ENCODE peak calls at places on chromosomes 11 and 22, in ten cellular contexts. P is activated T-cell treated with anti-CD3 and anti-CD28 coated beads, Interleukin-2, amount 50 U/mL, for 72 hours; D is H9; F is iris pigment epithelial cell; J is stimulated activated CD4-positive, alpha-beta T cell treated with anti-CD3 and anti-CD28 coated beads, Interleukin-4, amount 100 ng/mL, for 1 hour; Y is HuH-7.5; Q is left colon; S is activated naive CD8-positive, alpha-beta T cell treated with anti-CD3 and anti-CD28 coated beads, Interleukin-2, amount 50 U/mL, for 16 hours; U is cardiac muscle cell; B is Caki2. M is an unnamed sample.

GRCh38 chr22:44085743-44086741 is 61.9 kb downstream of the PARVB start:
- DNase-seq in P (peak), D (peak), F (peak), J (no peak), Y (peak), Q (peak), S (no peak), U (peak), B (peak), M (no peak)

GRCh38 chr22:49566141-49566541 is 261.5 kb downstream of the BRD1 start:
- DNase-seq in P (no peak), D (peak), F (no peak), J (no peak), Y (no peak), Q (no peak), S (no peak), U (no peak), B (no peak), M (no peak)

GRCh38 chr11:63768232-63769043 is at the start of gene ZFTA:
- DNase-seq in P (peak), D (peak), F (peak), J (peak), Y (peak), Q (peak), S (peak), U (peak), B (peak), M (peak)

GRCh38 chr11:46393231-46393616 is 1.6 kb upstream of the CHRM4 start:
- DNase-seq in P (no peak), D (no peak), F (no peak), J (no peak), Y (no peak), Q (no peak), S (no peak), U (no peak), B (no peak), M (no peak)

GRCh38 chr11:117911694-117912093 is 17.5 kb downstream of the TMPRSS13 start:
- DNase-seq in P (no peak), D (peak), F (no peak), J (no peak), Y (no peak), Q (no peak), S (no peak), U (no peak), B (no peak), M (peak)

GRCh38 chr22:35930933-35931332 is 97.7 kb downstream of the RBFOX2 start:
- DNase-seq in P (no peak), D (no peak), F (peak), J (no peak), Y (peak), Q (no peak), S (no peak), U (peak), B (peak), M (no peak)

GRCh38 chr11:117315285-117316196 is 515 bp downstream of the BACE1 start:
- DNase-seq in P (peak), D (no peak), F (no peak), J (peak), Y (no peak), Q (no peak), S (no peak), U (peak), B (no peak), M (peak)

GRCh38 chr11:89504270-89504669 is 13.1 kb upstream of the NOX4 start:
- DNase-seq in P (no peak), D (no peak), F (no peak), J (no peak), Y (no peak), Q (no peak), S (no peak), U (no peak), B (no peak), M (no peak)

GRCh38 chr22:40407831-40408717 is 37.7 kb downstream of the SGSM3 start:
- DNase-seq in P (no peak), D (no peak), F (no peak), J (no peak), Y (no peak), Q (no peak), S (no peak), U (no peak), B (no peak), M (no peak)

GRCh38 chr11:66467756-66468155 is 1.1 kb downstream of the PELI3 start:
- DNase-seq in P (no peak), D (peak), F (no peak), J (no peak), Y (peak), Q (peak), S (no peak), U (peak), B (peak), M (no peak)

GRCh38 chr11:8681837-8682218 is 637 bp downstream of the TRIM66 start:
- DNase-seq in P (no peak), D (no peak), F (no peak), J (no peak), Y (no peak), Q (no peak), S (no peak), U (no peak), B (no peak), M (no peak)

GRCh38 chr11:9787260-9787659 is 123.4 kb downstream of the SWAP70 start:
- DNase-seq in P (no peak), D (no peak), F (no peak), J (no peak), Y (no peak), Q (no peak), S (no peak), U (no peak), B (no peak), M (no peak)

GRCh38 chr22:46681010-46681409 is 57.0 kb downstream of the CERK start:
- DNase-seq in P (peak), D (no peak), F (no peak), J (no peak), Y (peak), Q (no peak), S (no peak), U (no peak), B (no peak), M (no peak)

GRCh38 chr11:94511932-94512781 is at the start of gene C11orf97:
- DNase-seq in P (peak), D (peak), F (peak), J (peak), Y (peak), Q (peak), S (peak), U (peak), B (peak), M (peak)

GRCh38 chr11:47185305-47186075 is 744 bp downstream of the PACSIN3 start:
- DNase-seq in P (peak), D (peak), F (peak), J (no peak), Y (peak), Q (peak), S (no peak), U (peak), B (no peak), M (peak)

GRCh38 chr22:43275545-43275981 is 67.6 kb downstream of the SCUBE1 start:
- DNase-seq in P (no peak), D (peak), F (peak), J (no peak), Y (no peak), Q (no peak), S (no peak), U (no peak), B (peak), M (no peak)

GRCh38 chr11:59145534-59145933 is 2.9 kb downstream of the FAM111A start:
- DNase-seq in P (no peak), D (no peak), F (peak), J (no peak), Y (no peak), Q (no peak), S (no peak), U (no peak), B (no peak), M (no peak)

GRCh38 chr22:37135023-37135422 is 14.7 kb downstream of the IL2RB start:
- DNase-seq in P (no peak), D (no peak), F (no peak), J (no peak), Y (no peak), Q (no peak), S (no peak), U (no peak), B (no peak), M (no peak)

GRCh38 chr22:39152024-39152510 is 413 bp downstream of the CBX7 start:
- DNase-seq in P (no peak), D (no peak), F (no peak), J (no peak), Y (no peak), Q (no peak), S (no peak), U (no peak), B (no peak), M (no peak)

GRCh38 chr11:19597194-19597593 is 115.4 kb upstream of the NAV2 start:
- DNase-seq in P (no peak), D (no peak), F (peak), J (no peak), Y (no peak), Q (no peak), S (no peak), U (no peak), B (peak), M (no peak)

GRCh38 chr11:33310720-33311500 is 53.7 kb downstream of the HIPK3 start:
- DNase-seq in P (no peak), D (peak), F (peak), J (no peak), Y (no peak), Q (no peak), S (no peak), U (no peak), B (no peak), M (no peak)

GRCh38 chr11:30573951-30574350 is 12.2 kb downstream of the MPPED2 start:
- DNase-seq in P (no peak), D (no peak), F (peak), J (no peak), Y (no peak), Q (no peak), S (no peak), U (no peak), B (no peak), M (no peak)

GRCh38 chr11:116162541-116163230 is 610.1 kb downstream of the BUD13 start:
- DNase-seq in P (no peak), D (peak), F (no peak), J (no peak), Y (no peak), Q (no peak), S (no peak), U (no peak), B (no peak), M (no peak)

GRCh38 chr11:72848846-72849466 is 34.7 kb downstream of the ATG16L2 start:
- DNase-seq in P (no peak), D (peak), F (peak), J (peak), Y (peak), Q (no peak), S (no peak), U (peak), B (peak), M (no peak)

GRCh38 chr22:36764060-36764459 is 11.9 kb downstream of the IFT27 start:
- DNase-seq in P (no peak), D (peak), F (no peak), J (no peak), Y (no peak), Q (no peak), S (no peak), U (no peak), B (no peak), M (no peak)

GRCh38 chr11:48141475-48142100 is 75.0 kb upstream of the OR4B1 start:
- DNase-seq in P (no peak), D (no peak), F (peak), J (no peak), Y (no peak), Q (no peak), S (no peak), U (no peak), B (peak), M (no peak)

GRCh38 chr11:29009426-29009825 is 901.2 kb downstream of the METTL15 start:
- DNase-seq in P (no peak), D (no peak), F (no peak), J (no peak), Y (no peak), Q (no peak), S (no peak), U (no peak), B (no peak), M (no peak)

GRCh38 chr22:47618180-47618579 is 855.7 kb downstream of the TBC1D22A start:
- DNase-seq in P (no peak), D (no peak), F (no peak), J (no peak), Y (no peak), Q (no peak), S (no peak), U (no peak), B (no peak), M (no peak)

GRCh38 chr22:19984201-19984753 is 32.3 kb downstream of the ARVCF start:
- DNase-seq in P (peak), D (no peak), F (peak), J (no peak), Y (peak), Q (no peak), S (no peak), U (no peak), B (peak), M (no peak)

GRCh38 chr22:41923595-41924276 is 2.9 kb downstream of the TNFRSF13C start:
- DNase-seq in P (no peak), D (no peak), F (no peak), J (no peak), Y (no peak), Q (no peak), S (no peak), U (no peak), B (no peak), M (no peak)

GRCh38 chr22:47276219-47276843 is 513.9 kb downstream of the TBC1D22A start:
- DNase-seq in P (no peak), D (no peak), F (no peak), J (no peak), Y (no peak), Q (no peak), S (no peak), U (no peak), B (peak), M (peak)

GRCh38 chr22:43550024-43550620 is 138.3 kb downstream of the MPPED1 start:
- DNase-seq in P (no peak), D (peak), F (no peak), J (no peak), Y (no peak), Q (no peak), S (no peak), U (no peak), B (no peak), M (no peak)

GRCh38 chr22:31753005-31753633 is 700 bp upstream of the DEPDC5 start:
- DNase-seq in P (peak), D (peak), F (no peak), J (peak), Y (peak), Q (peak), S (no peak), U (peak), B (no peak), M (peak)